ENCODE peak calls at places on chromosomes 4 and X, in ten cellular contexts. W is astrocyte, Y is K562, L is colonic mucosa, E is right lobe of liver, B is GM23338, M is neural progenitor cell, S is psoas muscle, Q is NT2/D1, I is aorta. R is an unnamed sample.

GRCh38 chrX:154000051-154000450 is 19.7 kb downstream of the IRAK1 start:
- DNase-seq in W (no peak), Y (no peak), L (no peak), E (no peak), B (peak; percentile 12), M (no peak), S (peak; percentile 28), Q (no peak), I (no peak), R (no peak)

GRCh38 chr4:33709247-33709646 is 2535.1 kb downstream of the ARAP2 start:
- DNase-seq in W (peak; percentile 79), Y (no peak), L (no peak), E (no peak), B (no peak), M (no peak), S (no peak), Q (no peak), I (no peak), R (no peak)

GRCh38 chr4:25919676-25920075 is 5.7 kb downstream of the SMIM20 start:
- DNase-seq in W (no peak), Y (peak; percentile 49), L (peak; percentile 51), E (no peak), B (no peak), M (no peak), S (no peak), Q (no peak), I (no peak), R (peak; percentile 36)

GRCh38 chrX:79081895-79082512 is 62.5 kb upstream of the GPR174 start:
- DNase-seq in W (no peak), Y (peak; percentile 13), L (peak; percentile 19), E (no peak), B (peak; percentile 36), M (peak; percentile 31), S (no peak), Q (peak; percentile 9), I (no peak), R (peak; percentile 55)

GRCh38 chr4:153142700-153143438 is 61.4 kb upstream of the TRIM2 start:
- DNase-seq in W (peak; percentile 44), Y (peak; percentile 74), L (peak; percentile 92), E (peak; percentile 85), B (peak; percentile 90), M (peak; percentile 83), S (peak; percentile 71), Q (no peak), I (peak; percentile 84), R (peak; percentile 86)

GRCh38 chr4:88737304-88738015 is 39.8 kb upstream of the NAP1L5 start:
- DNase-seq in W (peak; percentile 84), Y (no peak), L (peak; percentile 36), E (peak; percentile 67), B (peak; percentile 50), M (peak; percentile 54), S (peak; percentile 83), Q (no peak), I (no peak), R (no peak)

GRCh38 chr4:30002345-30002744 is 717.8 kb upstream of the PCDH7 start:
- DNase-seq in W (no peak), Y (no peak), L (no peak), E (no peak), B (no peak), M (no peak), S (no peak), Q (no peak), I (no peak), R (no peak)

GRCh38 chrX:105282077-105282476 is 61.6 kb upstream of the TEX13A start:
- DNase-seq in W (no peak), Y (no peak), L (no peak), E (no peak), B (no peak), M (no peak), S (no peak), Q (no peak), I (no peak), R (no peak)

GRCh38 chrX:36443007-36443406 is 523.5 kb downstream of the CFAP47 start:
- DNase-seq in W (no peak), Y (no peak), L (no peak), E (no peak), B (no peak), M (no peak), S (no peak), Q (no peak), I (no peak), R (no peak)

GRCh38 chrX:46327229-46328081 is 217.8 kb downstream of the ZNF674 start:
- DNase-seq in W (peak; percentile 31), Y (no peak), L (peak; percentile 43), E (peak; percentile 45), B (peak; percentile 91), M (peak; percentile 87), S (no peak), Q (peak; percentile 87), I (peak; percentile 49), R (peak; percentile 83)

GRCh38 chrX:148691456-148691855 is 191.0 kb downstream of the AFF2 start:
- DNase-seq in W (peak; percentile 5), Y (no peak), L (no peak), E (no peak), B (no peak), M (no peak), S (no peak), Q (no peak), I (no peak), R (no peak)

GRCh38 chrX:102720237-102721168 is at the start of gene GPRASP3:
- DNase-seq in W (peak; percentile 66), Y (peak; percentile 59), L (peak; percentile 81), E (peak; percentile 80), B (peak; percentile 74), M (peak; percentile 36), S (peak; percentile 86), Q (no peak), I (peak; percentile 81), R (no peak)

GRCh38 chrX:107448625-107449468 is 605 bp upstream of the FRMPD3 start:
- DNase-seq in W (no peak), Y (no peak), L (no peak), E (no peak), B (peak; percentile 59), M (peak; percentile 64), S (no peak), Q (peak; percentile 43), I (no peak), R (peak; percentile 62)

GRCh38 chrX:147637190-147637589 is 274.5 kb upstream of the FMR1 start:
- DNase-seq in W (no peak), Y (no peak), L (no peak), E (no peak), B (no peak), M (no peak), S (no peak), Q (no peak), I (no peak), R (no peak)

GRCh38 chr4:186061919-186062318 is 7.0 kb upstream of the TLR3 start:
- DNase-seq in W (no peak), Y (no peak), L (no peak), E (no peak), B (no peak), M (no peak), S (no peak), Q (no peak), I (no peak), R (no peak)

DNA sequence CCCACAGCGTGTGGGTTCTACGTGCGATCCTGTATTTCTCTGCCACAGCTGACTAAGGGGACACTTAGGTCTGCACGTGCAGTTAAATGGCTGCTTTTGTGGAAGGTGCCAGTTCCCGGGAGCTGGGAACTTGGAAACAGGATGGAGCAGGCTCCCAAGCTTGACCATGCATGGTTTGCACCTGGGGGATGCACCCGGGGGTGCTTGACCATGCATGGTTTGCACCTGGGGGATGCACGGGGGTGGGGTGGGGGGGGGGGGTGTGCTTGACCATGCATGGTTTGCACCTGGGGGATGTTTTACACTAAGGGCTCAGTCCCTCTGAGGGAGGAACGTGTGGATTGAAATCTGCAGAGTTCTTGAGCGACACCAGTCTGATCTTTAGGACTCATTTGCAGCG is 5.7 kb downstream of the WFS1 start:
- DNase-seq in W (no peak), Y (no peak), L (no peak), E (no peak), B (no peak), M (no peak), S (no peak), Q (no peak), I (no peak), R (no peak)
- H3K4me1 ChIP-seq in W (peaks cover 44% of the 10 kb centered on the region), Y (no peaks in the 10 kb centered on the region), L (peaks cover 6% of the 10 kb centered on the region), E (no peaks in the 10 kb centered on the region), B (peaks cover 18% of the 10 kb centered on the region), M (no peaks in the 10 kb centered on the region), S (peaks cover 20% of the 10 kb centered on the region), Q (peaks cover 35% of the 10 kb centered on the region), I (no peaks in the 10 kb centered on the region), R (no peaks in the 10 kb centered on the region)

DNA sequence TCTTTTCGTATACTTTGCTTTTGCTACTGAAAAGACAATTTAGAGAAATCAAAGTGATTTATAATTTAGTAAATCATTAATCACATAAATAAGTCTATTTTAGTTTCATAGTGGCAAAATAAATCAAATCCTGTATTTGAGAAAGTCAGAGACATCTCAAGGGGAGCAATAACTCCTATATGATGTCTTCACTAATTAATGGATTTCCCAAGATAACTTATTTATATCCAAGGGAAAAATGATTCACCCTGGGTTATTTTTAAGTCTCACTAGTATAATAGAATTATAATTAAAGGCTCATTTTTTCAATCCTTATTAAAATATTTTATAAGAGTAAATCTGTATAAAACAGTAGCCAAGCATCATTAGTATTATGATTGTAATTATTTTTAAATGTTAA is 177.8 kb upstream of the GIMD1 start:
- DNase-seq in W (no peak), Y (no peak), L (no peak), E (no peak), B (no peak), M (no peak), S (no peak), Q (no peak), I (no peak), R (no peak)
- H3K27me3 ChIP-seq in W (no peaks in the 10 kb centered on the region), Y (no peaks in the 10 kb centered on the region), L (no peaks in the 10 kb centered on the region), E (no peaks in the 10 kb centered on the region), B (no peaks in the 10 kb centered on the region), M (no peaks in the 10 kb centered on the region), S (no peaks in the 10 kb centered on the region), Q (no peaks in the 10 kb centered on the region), I (no peaks in the 10 kb centered on the region), R (no peaks in the 10 kb centered on the region)

DNA sequence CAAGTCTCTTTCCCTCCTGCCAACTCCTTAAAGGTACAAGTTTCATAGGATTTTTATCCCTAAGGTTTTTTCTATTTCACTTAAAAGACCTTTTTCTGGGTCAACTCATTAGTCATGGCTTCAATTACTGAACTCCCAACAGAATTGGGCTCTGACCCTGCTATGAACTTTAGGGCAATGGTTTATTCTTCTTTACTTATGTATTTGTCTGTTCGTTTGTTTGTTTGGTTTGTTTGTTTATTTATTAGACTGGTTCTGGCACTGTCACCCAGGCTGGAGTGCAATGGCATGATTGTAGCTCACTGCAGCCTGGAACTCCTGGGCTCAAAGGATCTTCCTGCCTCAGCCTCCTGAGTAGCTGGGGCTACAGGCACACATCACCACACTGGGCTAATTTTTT is 5.9 kb upstream of the NOCT start:
- DNase-seq in W (no peak), Y (no peak), L (no peak), E (no peak), B (no peak), M (no peak), S (no peak), Q (no peak), I (no peak), R (no peak)
- H3K4me3 ChIP-seq in W (no peak overlapping the region), Y (no peak overlapping the region), L (no peak overlapping the region), E (no peak overlapping the region), B (no peak overlapping the region), M (no peak overlapping the region), S (no peak overlapping the region), Q (no peak overlapping the region), I (no peak overlapping the region), R (no peak overlapping the region)

DNA sequence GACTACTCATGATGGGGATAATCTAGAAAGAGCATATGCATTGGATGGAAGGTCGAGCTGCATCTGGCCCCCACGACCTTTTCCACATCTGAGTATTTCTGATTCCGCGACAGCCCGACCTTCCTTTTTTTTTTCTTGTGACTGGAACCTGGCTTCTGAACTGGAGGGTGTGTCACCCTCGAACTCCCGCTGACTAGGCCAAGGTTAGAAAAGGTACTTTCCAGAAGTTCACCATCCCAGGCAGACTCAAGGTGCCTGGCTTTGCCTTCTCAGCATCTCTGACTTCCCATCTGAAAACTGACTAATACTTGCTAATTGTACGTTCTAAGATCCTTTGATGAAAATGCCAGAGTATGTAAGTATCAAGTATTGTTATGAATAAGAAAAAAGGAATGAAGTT is 49.3 kb upstream of the CD40LG start:
- DNase-seq in W (no peak), Y (no peak), L (no peak), E (no peak), B (no peak), M (no peak), S (no peak), Q (no peak), I (no peak), R (no peak)
- H3K4me1 ChIP-seq in W (no peaks in the 10 kb centered on the region), Y (no peaks in the 10 kb centered on the region), L (no peaks in the 10 kb centered on the region), E (no peaks in the 10 kb centered on the region), B (no peaks in the 10 kb centered on the region), M (no peaks in the 10 kb centered on the region), S (no peaks in the 10 kb centered on the region), Q (no peaks in the 10 kb centered on the region), I (no peaks in the 10 kb centered on the region), R (no peaks in the 10 kb centered on the region)